ENCODE peak calls at places on chromosomes 4 and X, in ten cellular contexts. N is right atrium auricular region; Y is tibial artery; G is Calu3; Q is lower leg skin; X is IMR-90; I is astrocyte of the spinal cord; D is astrocyte of the cerebellum; K is activated CD8-positive, alpha-beta T cell treated with anti-CD3 and anti-CD28 coated beads for 36 hours; U is AG09309. C is an unnamed sample.

GRCh38 chr4:76872556-76872955 is 25.4 kb downstream of the SOWAHB start:
- DNase-seq in I (peak; percentile 10), U (no peak), D (peak; percentile 29), X (no peak), N (no peak), K (no peak), G (no peak), Y (no peak), Q (no peak), C (no peak)

GRCh38 chr4:38601244-38601915 is 62.6 kb upstream of the KLF3 start:
- DNase-seq in D (peak; percentile 8), K (no peak), U (no peak), X (peak; percentile 63), Y (peak; percentile 31), Q (no peak), N (peak; percentile 59), G (peak; percentile 36), I (peak; percentile 50), C (no peak)

GRCh38 chr4:156512622-156513021 is 459.0 kb downstream of the PDGFC start:
- DNase-seq in K (no peak), U (no peak), I (peak; percentile 52), D (peak; percentile 43), Q (no peak), G (no peak), X (peak; percentile 42), Y (no peak), N (no peak), C (no peak)

GRCh38 chr4:174154455-174154854 is 129.0 kb downstream of the FBXO8 start:
- DNase-seq in G (peak; percentile 1), X (peak; percentile 76), Q (no peak), Y (no peak), D (peak; percentile 31), N (no peak), I (peak; percentile 74), K (no peak), U (no peak), C (no peak)

GRCh38 chr4:77072195-77072753 is 3.5 kb downstream of the CCNI start:
- DNase-seq in X (no peak), K (peak; percentile 60), G (peak; percentile 49), Q (no peak), N (no peak), I (no peak), U (no peak), D (no peak), Y (no peak), C (no peak)

GRCh38 chrX:41259516-41259915 is 74.4 kb upstream of the DDX3X start:
- DNase-seq in I (no peak), K (no peak), D (no peak), X (peak; percentile 28), N (no peak), Q (no peak), Y (no peak), U (no peak), G (no peak), C (no peak)

GRCh38 chrX:72620550-72621145 is 48.0 kb upstream of the HDAC8 start:
- DNase-seq in X (peak; percentile 89), D (peak; percentile 56), G (peak; percentile 73), I (peak; percentile 90), U (peak; percentile 23), K (peak; percentile 65), Q (peak; percentile 21), N (peak; percentile 60), Y (peak; percentile 67), C (no peak)

GRCh38 chr4:95732061-95732460 is 107.8 kb upstream of the PDHA2 start:
- DNase-seq in G (peak; percentile 4), X (no peak), Y (no peak), K (no peak), U (no peak), D (peak; percentile 33), N (no peak), Q (no peak), I (peak; percentile 55), C (no peak)

GRCh38 chr4:128601992-128602695 is 207.4 kb upstream of the JADE1 start:
- DNase-seq in X (peak; percentile 31), Y (peak; percentile 39), I (peak; percentile 80), G (no peak), D (peak; percentile 11), Q (no peak), U (no peak), K (no peak), N (peak; percentile 81), C (no peak)

GRCh38 chrX:50596056-50596455 is 125.4 kb upstream of the DGKK start:
- DNase-seq in N (no peak), D (no peak), Q (no peak), I (no peak), X (no peak), G (no peak), K (no peak), U (no peak), Y (no peak), C (no peak)

GRCh38 chrX:100928660-100929613 is at the start of gene XKRX:
- DNase-seq in I (peak; percentile 10), Y (peak; percentile 21), G (peak; percentile 53), D (no peak), X (no peak), Q (peak; percentile 14), N (no peak), K (peak; percentile 73), U (no peak), C (peak; percentile 35)

GRCh38 chr4:111618908-111619307 is 526.3 kb upstream of the FAM241A start:
- DNase-seq in X (peak; percentile 70), U (no peak), D (no peak), G (no peak), Q (no peak), Y (no peak), N (no peak), I (peak; percentile 45), K (no peak), C (no peak)

GRCh38 chrX:119783026-119783425 is 8.4 kb downstream of the RPL39 start:
- DNase-seq in I (no peak), Y (no peak), G (no peak), K (no peak), N (no peak), X (no peak), D (no peak), U (no peak), Q (no peak), C (no peak)

GRCh38 chrX:119784747-119785446 is 6.5 kb downstream of the RPL39 start:
- DNase-seq in U (no peak), D (no peak), N (no peak), I (no peak), Q (no peak), X (peak; percentile 23), G (peak; percentile 62), Y (no peak), K (peak; percentile 60), C (no peak)
- TF ChIP-seq CTCF in U (peak; percentile 64), D (peak; percentile 57), N (peak; percentile 40), I (peak; percentile 57), Q (no peak), X (peak; percentile 42), G (peak; percentile 58), Y (no peak), K (peak; percentile 61), C (peak; percentile 45)

GRCh38 chr4:13403833-13404232 is 80.3 kb downstream of the RAB28 start:
- DNase-seq in X (no peak), U (no peak), G (no peak), Y (no peak), D (no peak), K (no peak), I (no peak), N (no peak), Q (no peak), C (no peak)
- TF ChIP-seq CTCF in X (peak; percentile 15), U (no peak), G (no peak), Y (no peak), D (no peak), K (no peak), I (no peak), N (no peak), Q (no peak), C (no peak)

GRCh38 chr4:118727360-118727759 is 42.2 kb downstream of the METTL14 start:
- DNase-seq in X (peak; percentile 59), D (no peak), G (no peak), U (no peak), I (no peak), Q (no peak), N (no peak), K (no peak), Y (no peak), C (no peak)
- TF ChIP-seq CTCF in X (no peak), D (no peak), G (no peak), U (no peak), I (no peak), Q (no peak), N (no peak), K (no peak), Y (no peak), C (no peak)

GRCh38 chrX:75156537-75156945 is 458 bp upstream of the ABCB7 start:
- DNase-seq in N (no peak), X (peak; percentile 12), U (peak; percentile 1), I (no peak), G (no peak), K (peak; percentile 9), Y (no peak), D (no peak), Q (no peak), C (no peak)

GRCh38 chrX:75154871-75155270 is 1.2 kb downstream of the ABCB7 start:
- DNase-seq in N (no peak), I (no peak), G (no peak), X (no peak), D (no peak), Q (no peak), Y (no peak), U (no peak), K (no peak), C (no peak)

GRCh38 chrX:75158054-75158453 is 2.0 kb upstream of the ABCB7 start:
- DNase-seq in D (no peak), G (no peak), N (no peak), X (no peak), U (no peak), K (no peak), Y (no peak), Q (no peak), I (no peak), C (no peak)

GRCh38 chrX:75155454-75155829 is 641 bp downstream of the ABCB7 start:
- DNase-seq in G (no peak), I (peak; percentile 0), X (peak; percentile 4), U (no peak), K (peak; percentile 4), D (no peak), N (no peak), Y (no peak), Q (no peak), C (no peak)

GRCh38 chrX:75155830-75156525 is at the start of gene ABCB7:
- DNase-seq in D (peak; percentile 38), Y (peak; percentile 34), K (peak; percentile 70), U (peak; percentile 17), I (peak; percentile 70), X (peak; percentile 67), G (peak; percentile 62), Q (peak; percentile 46), N (peak; percentile 61), C (peak; percentile 27)
- TF ChIP-seq CTCF in D (peak; percentile 30), Y (no peak), K (no peak), U (peak; percentile 22), I (peak; percentile 18), X (peak; percentile 19), G (no peak), Q (no peak), N (no peak), C (peak; percentile 27)

DNA sequence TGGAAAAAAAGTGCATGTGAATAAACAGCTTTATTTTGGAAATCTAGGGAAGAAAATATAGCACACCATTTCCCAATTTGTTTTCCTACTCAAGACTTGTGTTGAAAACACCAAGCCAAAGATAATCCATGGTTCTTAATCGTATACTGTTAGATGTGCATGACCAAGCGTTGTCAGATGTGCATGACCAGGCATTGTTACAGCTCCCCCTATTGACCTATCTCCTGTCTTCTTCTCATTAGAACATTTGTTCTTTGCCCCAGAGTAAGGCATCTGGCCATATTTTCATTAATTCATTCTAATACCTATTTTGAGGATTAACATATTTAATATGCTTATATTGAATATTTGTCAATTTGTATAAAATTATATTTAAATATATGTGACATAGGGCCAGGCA is 14.4 kb upstream of the VCX start:
- DNase-seq in D (no peak), U (no peak), Q (no peak), I (no peak), N (no peak), G (no peak), Y (no peak), K (no peak), X (no peak), C (no peak)
- TF ChIP-seq CTCF in D (peak; percentile 7), U (no peak), Q (no peak), I (no peak), N (no peak), G (no peak), Y (no peak), K (no peak), X (no peak), C (peak; percentile 31)